ENCODE peak calls at places on chromosomes 11 and 22, in four cellular contexts. One of them, this sample, is unnamed.

GRCh38 chr11:32434387-32435151 is 770 bp downstream of the WT1 start:
- DNase-seq in CD4-positive, alpha-beta memory T cell: no peak
- DNase-seq in CD14-positive monocyte: no peak
- DNase-seq in stimulated activated effector memory CD8-positive, alpha-beta T cell treated with anti-CD3 and anti-CD28 coated beads, Interleukin-12 subunit alpha, Interleukin-12 subunit beta, amount 100 ng/mL, for 72 hours: no peak
- DNase-seq in this sample: no peak

GRCh38 chr11:108117746-108118371 is 3.5 kb upstream of the ACAT1 start:
- DNase-seq in CD4-positive, alpha-beta memory T cell: peak
- DNase-seq in CD14-positive monocyte: no peak
- DNase-seq in stimulated activated effector memory CD8-positive, alpha-beta T cell treated with anti-CD3 and anti-CD28 coated beads, Interleukin-12 subunit alpha, Interleukin-12 subunit beta, amount 100 ng/mL, for 72 hours: no peak
- DNase-seq in this sample: peak

GRCh38 chr11:120527111-120527748 is 15.7 kb downstream of the GRIK4 start:
- DNase-seq in CD4-positive, alpha-beta memory T cell: no peak
- DNase-seq in CD14-positive monocyte: no peak
- DNase-seq in stimulated activated effector memory CD8-positive, alpha-beta T cell treated with anti-CD3 and anti-CD28 coated beads, Interleukin-12 subunit alpha, Interleukin-12 subunit beta, amount 100 ng/mL, for 72 hours: no peak
- DNase-seq in this sample: no peak

GRCh38 chr22:43260346-43260745 is 73.4 kb upstream of the TTLL12 start:
- DNase-seq in CD4-positive, alpha-beta memory T cell: no peak
- DNase-seq in CD14-positive monocyte: no peak
- DNase-seq in stimulated activated effector memory CD8-positive, alpha-beta T cell treated with anti-CD3 and anti-CD28 coated beads, Interleukin-12 subunit alpha, Interleukin-12 subunit beta, amount 100 ng/mL, for 72 hours: no peak
- DNase-seq in this sample: no peak

GRCh38 chr22:40603088-40603605 is 33.4 kb downstream of the MRTFA start:
- DNase-seq in CD4-positive, alpha-beta memory T cell: no peak
- DNase-seq in CD14-positive monocyte: no peak
- DNase-seq in stimulated activated effector memory CD8-positive, alpha-beta T cell treated with anti-CD3 and anti-CD28 coated beads, Interleukin-12 subunit alpha, Interleukin-12 subunit beta, amount 100 ng/mL, for 72 hours: no peak
- DNase-seq in this sample: no peak

GRCh38 chr11:119100246-119100959 is 1.2 kb downstream of the DPAGT1 start:
- DNase-seq in CD4-positive, alpha-beta memory T cell: no peak
- DNase-seq in CD14-positive monocyte: no peak
- DNase-seq in stimulated activated effector memory CD8-positive, alpha-beta T cell treated with anti-CD3 and anti-CD28 coated beads, Interleukin-12 subunit alpha, Interleukin-12 subunit beta, amount 100 ng/mL, for 72 hours: no peak
- DNase-seq in this sample: peak

GRCh38 chr11:117710211-117710610 is 86.8 kb downstream of the DSCAML1 start:
- DNase-seq in CD4-positive, alpha-beta memory T cell: no peak
- DNase-seq in CD14-positive monocyte: no peak
- DNase-seq in stimulated activated effector memory CD8-positive, alpha-beta T cell treated with anti-CD3 and anti-CD28 coated beads, Interleukin-12 subunit alpha, Interleukin-12 subunit beta, amount 100 ng/mL, for 72 hours: no peak
- DNase-seq in this sample: no peak

GRCh38 chr11:71202598-71202944 is 49.8 kb downstream of the SHANK2 start:
- DNase-seq in CD4-positive, alpha-beta memory T cell: no peak
- DNase-seq in CD14-positive monocyte: no peak
- DNase-seq in stimulated activated effector memory CD8-positive, alpha-beta T cell treated with anti-CD3 and anti-CD28 coated beads, Interleukin-12 subunit alpha, Interleukin-12 subunit beta, amount 100 ng/mL, for 72 hours: no peak
- DNase-seq in this sample: no peak

GRCh38 chr11:128182844-128183243 is 404.5 kb downstream of the ETS1 start:
- DNase-seq in CD4-positive, alpha-beta memory T cell: no peak
- DNase-seq in CD14-positive monocyte: no peak
- DNase-seq in stimulated activated effector memory CD8-positive, alpha-beta T cell treated with anti-CD3 and anti-CD28 coated beads, Interleukin-12 subunit alpha, Interleukin-12 subunit beta, amount 100 ng/mL, for 72 hours: no peak
- DNase-seq in this sample: no peak